ENCODE peak calls at places on chromosomes 4 and X, in six cellular contexts. P is Peyer's patch, V is right lobe of liver, R is PC-3, W is suprapubic skin, C is endodermal cell. J is an unnamed sample.
A peak's percentile ranks its signal among the peaks of the same experiment; 100 is the strongest.

GRCh38 chr4:7687796-7688195 is 251.9 kb downstream of the AFAP1 start:
- DNase-seq in P (no peak), V (no peak), R (no peak), W (no peak), C (no peak), J (no peak)

GRCh38 chr4:121863787-121864186 is 6.5 kb downstream of the BBS7 start:
- DNase-seq in P (no peak), V (no peak), R (no peak), W (no peak), C (peak; percentile 60), J (no peak)

GRCh38 chrX:57929373-57929772 is 19.1 kb upstream of the ZXDA start:
- DNase-seq in P (no peak), V (no peak), R (peak; percentile 58), W (no peak), C (no peak), J (no peak)

GRCh38 chr4:47287735-47288134 is 175.8 kb downstream of the COMMD8 start:
- DNase-seq in P (no peak), V (no peak), R (peak; percentile 5), W (no peak), C (no peak), J (no peak)

GRCh38 chrX:16114640-16115039 is 8.7 kb upstream of the GRPR start:
- DNase-seq in P (no peak), V (no peak), R (no peak), W (no peak), C (no peak), J (no peak)

GRCh38 chr4:7006411-7006810 is 36.8 kb upstream of the TADA2B start:
- DNase-seq in P (no peak), V (no peak), R (no peak), W (no peak), C (no peak), J (no peak)

GRCh38 chr4:141853091-141853734 is 216.8 kb downstream of the IL15 start:
- DNase-seq in P (no peak), V (no peak), R (peak; percentile 98), W (no peak), C (no peak), J (no peak)

GRCh38 chr4:40848251-40848650 is 98.5 kb downstream of the NSUN7 start:
- DNase-seq in P (no peak), V (peak; percentile 32), R (no peak), W (no peak), C (peak; percentile 53), J (no peak)

GRCh38 chr4:132982151-132982550 is 166.9 kb upstream of the PCDH10 start:
- DNase-seq in P (no peak), V (no peak), R (no peak), W (no peak), C (no peak), J (no peak)

GRCh38 chr4:142474398-142475087 is 371.6 kb downstream of the INPP4B start:
- DNase-seq in P (peak; percentile 50), V (no peak), R (peak; percentile 98), W (no peak), C (no peak), J (no peak)

GRCh38 chrX:111375747-111376146 is 36.2 kb downstream of the DCX start:
- DNase-seq in P (no peak), V (no peak), R (no peak), W (no peak), C (no peak), J (no peak)

GRCh38 chrX:40864972-40865371 is 129.6 kb upstream of the MED14 start:
- DNase-seq in P (no peak), V (no peak), R (no peak), W (no peak), C (no peak), J (no peak)

GRCh38 chrX:81259714-81260395 is 58.0 kb downstream of the SH3BGRL start:
- DNase-seq in P (no peak), V (no peak), R (peak; percentile 19), W (no peak), C (no peak), J (no peak)

GRCh38 chr4:8607603-8608481 is 15.3 kb downstream of the CPZ start:
- DNase-seq in P (peak; percentile 54), V (no peak), R (peak; percentile 7), W (no peak), C (peak; percentile 95), J (peak; percentile 86)

GRCh38 chr4:41219421-41219950 is 5.1 kb upstream of the APBB2 start:
- DNase-seq in P (no peak), V (no peak), R (no peak), W (no peak), C (no peak), J (no peak)

GRCh38 chr4:177293208-177294018 is 16.3 kb upstream of the NEIL3 start:
- DNase-seq in P (no peak), V (no peak), R (no peak), W (no peak), C (no peak), J (no peak)
- TF ChIP-seq CTCF in P (no peak), V (no peak), R (no peak), W (no peak), C (no peak), J (no peak)

GRCh38 chr4:69154021-69154420 is 57.7 kb downstream of the UGT2B7 start:
- DNase-seq in P (no peak), V (no peak), R (no peak), W (no peak), C (no peak), J (no peak)

GRCh38 chr4:69156913-69157312 is 57.6 kb downstream of the UGT2B11 start:
- DNase-seq in P (no peak), V (no peak), R (peak; percentile 65), W (no peak), C (peak; percentile 83), J (no peak)
- TF ChIP-seq CTCF in P (peak; percentile 6), V (peak; percentile 41), R (peak; percentile 61), W (no peak), C (peak; percentile 80), J (peak; percentile 49)

DNA sequence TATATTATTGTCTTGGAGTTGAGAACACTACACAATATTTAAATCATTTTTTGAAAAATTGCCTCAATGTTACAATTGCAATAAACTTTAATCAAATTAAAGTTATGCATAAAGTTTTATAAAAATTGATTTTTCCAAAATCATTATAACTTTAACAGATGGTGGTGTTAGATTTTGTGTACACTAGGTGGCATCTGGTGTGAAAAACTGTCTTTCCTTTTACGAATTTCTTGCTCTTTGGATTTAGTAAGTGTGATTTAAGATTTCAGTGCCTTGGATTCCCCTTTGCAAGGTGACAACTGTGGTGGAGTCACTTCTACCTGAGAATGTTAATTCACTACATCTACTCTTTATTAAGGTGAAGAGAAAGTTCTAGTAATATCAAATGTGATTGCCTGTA is 91.6 kb downstream of the AREG start:
- DNase-seq in P (no peak), V (no peak), R (peak; percentile 46), W (no peak), C (no peak), J (no peak)
- TF ChIP-seq CTCF in P (no peak), V (no peak), R (peak; percentile 61), W (no peak), C (peak; percentile 24), J (peak; percentile 48)

GRCh38 chr4:170623899-170624298 is 534.1 kb upstream of the AADAT start:
- DNase-seq in P (no peak), V (no peak), R (peak; percentile 14), W (no peak), C (no peak), J (no peak)
- TF ChIP-seq CTCF in P (no peak), V (no peak), R (peak; percentile 32), W (no peak), C (peak; percentile 61), J (peak; percentile 28)

DNA sequence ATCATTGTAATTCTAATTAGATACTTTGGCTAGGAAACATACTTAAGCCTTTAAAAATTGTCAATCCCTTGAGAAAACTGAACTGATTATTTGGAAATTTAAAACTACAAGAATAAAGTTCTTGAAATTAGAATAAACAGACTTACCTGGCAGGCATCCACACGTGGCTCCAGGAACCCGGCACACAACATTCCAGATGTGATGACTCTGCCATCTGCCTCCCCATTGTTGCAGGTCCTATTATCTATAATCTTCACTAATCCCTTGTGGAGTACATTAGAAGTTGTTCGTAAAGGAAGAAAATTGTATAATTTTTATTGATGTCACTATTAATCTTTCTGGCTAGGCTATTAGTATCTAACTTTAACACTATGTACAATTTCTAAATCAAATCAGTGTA is 16.2 kb upstream of the GNRHR start:
- DNase-seq in P (no peak), V (no peak), R (peak; percentile 82), W (no peak), C (no peak), J (no peak)
- TF ChIP-seq CTCF in P (no peak), V (no peak), R (no peak), W (no peak), C (no peak), J (no peak)

GRCh38 chrX:114712466-114712865 is 128.6 kb downstream of the HTR2C start:
- DNase-seq in P (no peak), V (no peak), R (no peak), W (no peak), C (no peak), J (no peak)

GRCh38 chrX:114717921-114718320 is 134.0 kb downstream of the HTR2C start:
- DNase-seq in P (no peak), V (no peak), R (no peak), W (no peak), C (peak; percentile 87), J (no peak)
- TF ChIP-seq CTCF in P (no peak), V (peak; percentile 28), R (no peak), W (no peak), C (peak; percentile 94), J (peak; percentile 81)

GRCh38 chr4:184287697-184288255 is 70.1 kb upstream of the ENPP6 start:
- DNase-seq in P (no peak), V (no peak), R (peak; percentile 73), W (no peak), C (peak; percentile 67), J (no peak)
- TF ChIP-seq CTCF in P (no peak), V (peak; percentile 49), R (peak; percentile 58), W (no peak), C (peak; percentile 20), J (no peak)